ENCODE peak calls at places on chromosomes 6 and 20, in ten cellular contexts. N is Peyer's patch; Y is heart left ventricle; X is HTR-8/SVneo; I is heart right ventricle; Q is stomach; B is T-cell; L is stimulated activated naive CD8-positive, alpha-beta T cell treated with anti-CD3 and anti-CD28 coated beads, Interleukin-15, Interleukin-2, amounts not matched to agents 100 U/mL and 50 U/mL, for 24 hours; T is NCI-H345; P is M059J. R is an unnamed sample.

GRCh38 chr6:40877362-40877761 is 161.7 kb downstream of the UNC5CL start:
- DNase-seq in N (no peak), Y (no peak), X (no peak), I (no peak), Q (no peak), B (no peak), L (peak; percentile 40), T (no peak), P (peak; percentile 53), R (no peak)

GRCh38 chr20:8424010-8424409 is 291.9 kb downstream of the PLCB1 start:
- DNase-seq in N (no peak), Y (no peak), X (no peak), I (no peak), Q (no peak), B (no peak), L (no peak), T (no peak), P (peak; percentile 40), R (no peak)

GRCh38 chr20:46903256-46903655 is 8.6 kb downstream of the EYA2 start:
- DNase-seq in N (no peak), Y (no peak), X (no peak), I (no peak), Q (no peak), B (no peak), L (no peak), T (no peak), P (no peak), R (no peak)

GRCh38 chr6:152309648-152310047 is 327.5 kb downstream of the SYNE1 start:
- DNase-seq in N (peak; percentile 76), Y (no peak), X (no peak), I (no peak), Q (peak; percentile 42), B (peak; percentile 51), L (peak; percentile 72), T (no peak), P (peak; percentile 69), R (no peak)

GRCh38 chr20:62029296-62029695 is 36.4 kb downstream of the TAF4 start:
- DNase-seq in N (no peak), Y (peak; percentile 13), X (no peak), I (no peak), Q (no peak), B (no peak), L (no peak), T (no peak), P (no peak), R (no peak)

GRCh38 chr6:14721103-14721758 is 524.6 kb upstream of the JARID2 start:
- DNase-seq in N (no peak), Y (no peak), X (no peak), I (no peak), Q (no peak), B (no peak), L (no peak), T (no peak), P (peak; percentile 37), R (peak; percentile 29)

GRCh38 chr6:109790131-109790530 is 99.0 kb downstream of the FIG4 start:
- DNase-seq in N (no peak), Y (no peak), X (peak; percentile 22), I (no peak), Q (no peak), B (no peak), L (no peak), T (no peak), P (peak; percentile 49), R (no peak)

GRCh38 chr20:59031326-59032022 is 661 bp downstream of the ATP5F1E start:
- DNase-seq in N (peak; percentile 65), Y (no peak), X (no peak), I (no peak), Q (no peak), B (no peak), L (no peak), T (peak; percentile 9), P (no peak), R (no peak)

GRCh38 chr6:109945091-109945490 is 33.0 kb upstream of the GPR6 start:
- DNase-seq in N (no peak), Y (no peak), X (no peak), I (no peak), Q (no peak), B (no peak), L (no peak), T (no peak), P (no peak), R (no peak)

GRCh38 chr20:21507275-21508229 is 6.3 kb downstream of the NKX2-2 start:
- DNase-seq in N (no peak), Y (no peak), X (no peak), I (no peak), Q (no peak), B (no peak), L (no peak), T (no peak), P (no peak), R (no peak)